ENCODE peak calls at places on chromosomes 3 and 15, in seven cellular contexts. E is IMR-90, I is heart left ventricle, K is cardiac muscle cell, P is ascending aorta, V is epithelial cell of proximal tubule, H is AG04449. F is an unnamed sample.

GRCh38 chr3:76436895-76437294 is 603.0 kb upstream of the ROBO2 start:
- DNase-seq in E (peak), I (no peak), K (no peak), P (no peak), V (no peak), H (peak), F (no peak)

GRCh38 chr3:112814256-112814655 is 32.4 kb downstream of the CD200R1L start:
- DNase-seq in E (peak), I (no peak), K (peak), P (no peak), V (peak), H (peak), F (peak)

GRCh38 chr3:52441122-52441771 is 3.7 kb downstream of the SEMA3G start:
- DNase-seq in E (no peak), I (no peak), K (no peak), P (no peak), V (no peak), H (no peak), F (no peak)

GRCh38 chr15:99732711-99733267 is 448 bp downstream of the LYSMD4 start:
- DNase-seq in E (no peak), I (no peak), K (peak), P (no peak), V (no peak), H (no peak), F (no peak)

GRCh38 chr3:127688416-127689265 is 15.9 kb downstream of the ABTB1 start:
- DNase-seq in E (peak), I (peak), K (no peak), P (no peak), V (no peak), H (no peak), F (no peak)

GRCh38 chr3:141384575-141384974 is 16.3 kb downstream of the ZBTB38 start:
- DNase-seq in E (no peak), I (no peak), K (no peak), P (no peak), V (no peak), H (no peak), F (no peak)

GRCh38 chr15:34642252-34642651 is 58.8 kb upstream of the GOLGA8B start:
- DNase-seq in E (no peak), I (no peak), K (no peak), P (no peak), V (no peak), H (no peak), F (no peak)

GRCh38 chr15:67409175-67409574 is 111.8 kb upstream of the C15orf61 start:
- DNase-seq in E (no peak), I (no peak), K (no peak), P (no peak), V (no peak), H (no peak), F (no peak)

GRCh38 chr3:193928354-193929209 is 207.4 kb upstream of the HES1 start:
- DNase-seq in E (no peak), I (no peak), K (no peak), P (no peak), V (no peak), H (no peak), F (no peak)

GRCh38 chr15:70034596-70034995 is 63.1 kb downstream of the TLE3 start:
- DNase-seq in E (no peak), I (no peak), K (no peak), P (no peak), V (no peak), H (no peak), F (no peak)

GRCh38 chr3:3191675-3192480 is 12.4 kb upstream of the CRBN start:
- DNase-seq in E (no peak), I (no peak), K (peak), P (no peak), V (no peak), H (no peak), F (no peak)

GRCh38 chr3:183220828-183221227 is 32.2 kb upstream of the B3GNT5 start:
- DNase-seq in E (no peak), I (no peak), K (no peak), P (no peak), V (no peak), H (no peak), F (no peak)

GRCh38 chr3:129542747-129543146 is 228 bp upstream of the H1-8 start:
- DNase-seq in E (no peak), I (no peak), K (no peak), P (no peak), V (no peak), H (no peak), F (no peak)

GRCh38 chr3:152853196-152853595 is 18.3 kb downstream of the P2RY1 start:
- DNase-seq in E (peak), I (no peak), K (no peak), P (no peak), V (no peak), H (no peak), F (no peak)

GRCh38 chr3:56915969-56916586 is 114.3 kb upstream of the ARHGEF3 start:
- DNase-seq in E (no peak), I (peak), K (peak), P (no peak), V (no peak), H (no peak), F (no peak)

GRCh38 chr3:10344147-10344943 is 23.4 kb upstream of the SEC13 start:
- DNase-seq in E (peak), I (no peak), K (peak), P (no peak), V (no peak), H (no peak), F (no peak)

GRCh38 chr15:49953421-49953820 is 165.6 kb downstream of the ATP8B4 start:
- DNase-seq in E (no peak), I (no peak), K (no peak), P (no peak), V (no peak), H (no peak), F (no peak)

GRCh38 chr3:137582484-137582883 is 181.6 kb upstream of the SOX14 start:
- DNase-seq in E (no peak), I (no peak), K (no peak), P (no peak), V (no peak), H (no peak), F (no peak)

GRCh38 chr3:81105761-81106160 is 655.7 kb downstream of the GBE1 start:
- DNase-seq in E (no peak), I (no peak), K (no peak), P (no peak), V (peak), H (no peak), F (no peak)

GRCh38 chr3:97954193-97954827 is 17.9 kb downstream of the RIOX2 start:
- DNase-seq in E (no peak), I (no peak), K (no peak), P (no peak), V (no peak), H (no peak), F (no peak)

GRCh38 chr3:150238043-150238802 is 169.9 kb upstream of the TSC22D2 start:
- DNase-seq in E (no peak), I (no peak), K (peak), P (no peak), V (no peak), H (no peak), F (no peak)

GRCh38 chr15:64938192-64938591 is 26.5 kb downstream of the ANKDD1A start:
- DNase-seq in E (peak), I (no peak), K (no peak), P (no peak), V (no peak), H (no peak), F (no peak)

GRCh38 chr3:119294889-119295769 is 946 bp downstream of the ARHGAP31 start:
- DNase-seq in E (peak), I (peak), K (peak), P (no peak), V (no peak), H (no peak), F (no peak)

GRCh38 chr3:58135712-58136543 is 74.8 kb downstream of the DNASE1L3 start:
- DNase-seq in E (no peak), I (peak), K (no peak), P (no peak), V (no peak), H (no peak), F (no peak)

GRCh38 chr15:75346796-75347221 is at the start of gene NEIL1:
- DNase-seq in E (no peak), I (no peak), K (no peak), P (no peak), V (no peak), H (no peak), F (no peak)

DNA sequence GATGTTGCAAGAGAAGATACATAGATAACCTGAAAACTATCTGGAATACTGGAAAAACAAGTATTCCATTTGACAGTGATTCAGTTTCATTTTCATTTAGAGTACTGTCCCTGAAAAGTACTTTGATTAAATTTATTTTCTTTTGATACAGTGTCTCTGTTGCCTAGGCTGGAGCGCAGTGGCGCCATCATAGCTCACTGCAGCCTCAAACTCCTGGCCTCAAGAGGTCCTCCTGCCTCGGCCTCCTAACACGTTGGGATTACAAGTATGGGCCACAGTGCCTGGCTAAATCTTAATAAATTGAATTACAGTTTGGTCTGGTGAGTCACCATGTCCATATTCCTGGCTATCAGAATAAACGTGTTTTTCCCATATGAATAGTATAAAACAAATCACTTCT is 1.6 kb upstream of the LEO1 start:
- DNase-seq in E (no peak), I (no peak), K (no peak), P (no peak), V (no peak), H (no peak), F (no peak)
- H3K4me3 ChIP-seq in E (no peak), I (no peak), K (no peak), P (no peak), V (no peak), H (no peak), F (no peak)

DNA sequence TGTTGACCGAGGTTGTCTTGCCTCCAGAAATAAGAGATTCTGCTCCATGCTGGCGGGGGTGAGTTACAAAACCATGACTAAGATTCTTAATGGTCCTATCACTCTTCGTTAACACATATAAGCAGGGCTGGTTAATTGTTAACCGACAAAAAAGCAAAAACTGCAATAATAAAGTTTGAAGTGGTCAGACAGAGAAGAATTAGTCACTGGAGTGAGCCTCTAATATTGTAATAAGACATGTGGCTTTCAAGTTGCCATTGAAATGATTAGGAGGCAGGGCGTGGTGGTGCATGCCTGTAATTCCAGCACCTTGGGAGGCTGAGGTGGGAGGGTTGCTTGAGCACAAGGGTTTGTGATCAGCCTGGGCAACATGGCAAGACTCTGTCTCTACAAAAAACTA is 78.4 kb upstream of the NR2F2 start:
- DNase-seq in E (no peak), I (no peak), K (no peak), P (no peak), V (peak), H (no peak), F (no peak)
- H3K4me3 ChIP-seq in E (no peak), I (no peak), K (no peak), P (no peak), V (no peak), H (no peak), F (no peak)

DNA sequence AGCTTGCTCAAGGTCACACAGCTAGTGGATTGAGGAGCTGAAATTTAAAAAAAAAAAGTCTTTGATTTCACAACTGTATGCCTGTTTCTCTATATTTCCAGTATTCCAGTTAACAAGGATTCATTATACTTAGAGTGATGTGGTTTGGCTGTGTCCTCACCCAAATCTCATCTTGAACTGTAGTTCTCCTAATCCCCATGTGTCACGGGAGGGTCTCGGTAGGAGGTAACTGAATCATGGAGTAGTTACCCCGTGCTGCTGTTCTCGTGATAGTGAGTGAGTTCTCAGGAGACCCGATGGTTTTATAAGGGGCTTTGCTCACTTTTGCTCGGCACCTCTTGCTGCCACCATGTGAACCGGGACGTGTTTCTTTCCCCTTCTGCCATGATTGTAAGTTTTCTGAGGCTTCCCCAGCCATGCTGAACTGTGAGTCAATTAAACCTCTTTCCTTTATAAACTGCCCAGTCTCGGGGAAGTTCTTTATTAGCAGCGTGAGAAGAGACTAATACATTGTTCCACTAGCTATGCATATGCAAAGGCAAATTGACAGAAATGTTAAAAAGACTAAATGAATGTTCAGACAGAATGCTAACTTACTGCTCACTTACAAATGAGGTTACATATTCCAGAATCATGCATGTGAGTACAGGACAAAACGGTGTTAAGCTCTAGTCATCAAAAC is 1101.9 kb downstream of the ROBO1 start:
- DNase-seq in E (no peak), I (no peak), K (no peak), P (no peak), V (no peak), H (no peak), F (no peak)
- H3K4me3 ChIP-seq in E (no peak), I (no peak), K (no peak), P (no peak), V (no peak), H (no peak), F (no peak)

GRCh38 chr3:123447749-123448502 is 964 bp downstream of the ADCY5 start:
- DNase-seq in E (no peak), I (peak), K (peak), P (no peak), V (no peak), H (no peak), F (no peak)
- H3K4me3 ChIP-seq in E (no peak), I (peak), K (peak), P (peak), V (peak), H (no peak), F (no peak)

GRCh38 chr3:125037498-125038150 is 18.2 kb downstream of the HEG1 start:
- DNase-seq in E (no peak), I (no peak), K (no peak), P (no peak), V (no peak), H (no peak), F (no peak)

GRCh38 chr3:125039897-125040175 is 16.0 kb downstream of the HEG1 start:
- DNase-seq in E (no peak), I (no peak), K (no peak), P (no peak), V (no peak), H (no peak), F (no peak)

GRCh38 chr3:125042725-125043406 is 12.9 kb downstream of the HEG1 start:
- DNase-seq in E (peak), I (peak), K (peak), P (no peak), V (no peak), H (no peak), F (no peak)

GRCh38 chr3:125035217-125035616 is 20.6 kb downstream of the HEG1 start:
- DNase-seq in E (no peak), I (no peak), K (no peak), P (no peak), V (no peak), H (no peak), F (no peak)

GRCh38 chr3:125039041-125039896 is 16.5 kb downstream of the HEG1 start:
- DNase-seq in E (no peak), I (no peak), K (no peak), P (no peak), V (no peak), H (no peak), F (no peak)
- H3K4me3 ChIP-seq in E (no peak), I (no peak), K (no peak), P (peak), V (no peak), H (no peak), F (no peak)

DNA sequence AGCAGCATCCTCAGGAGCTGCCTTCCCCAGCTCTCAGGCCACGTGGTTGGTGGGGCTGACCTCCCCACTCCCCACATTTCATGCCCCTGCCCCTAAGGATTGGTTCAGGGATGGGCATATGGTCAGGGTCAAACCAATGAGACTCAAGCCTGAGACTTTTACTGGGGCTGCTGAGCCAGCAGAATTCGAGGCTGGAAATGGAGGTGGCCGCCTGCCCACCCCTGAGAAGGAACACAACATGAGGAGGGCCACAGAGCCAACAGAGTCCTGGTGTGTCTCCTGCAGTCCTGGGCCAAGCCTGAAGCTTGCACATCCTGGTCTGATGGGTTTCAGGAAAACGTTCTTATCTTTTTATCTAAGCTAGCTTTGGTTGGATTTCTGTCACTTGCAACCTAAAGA is 5.9 kb downstream of the EHD4 start:
- DNase-seq in E (no peak), I (no peak), K (no peak), P (no peak), V (no peak), H (no peak), F (no peak)
- H3K4me3 ChIP-seq in E (no peak), I (no peak), K (no peak), P (no peak), V (no peak), H (no peak), F (no peak)

GRCh38 chr3:14517601-14518431 is 22.3 kb downstream of the GRIP2 start:
- DNase-seq in E (no peak), I (no peak), K (no peak), P (no peak), V (no peak), H (no peak), F (no peak)
- H3K4me3 ChIP-seq in E (no peak), I (no peak), K (no peak), P (no peak), V (no peak), H (no peak), F (no peak)

GRCh38 chr15:90497374-90497773 is 32.3 kb upstream of the CRTC3 start:
- DNase-seq in E (no peak), I (no peak), K (peak), P (no peak), V (no peak), H (no peak), F (no peak)

GRCh38 chr15:90493647-90494046 is 36.1 kb upstream of the CRTC3 start:
- DNase-seq in E (no peak), I (no peak), K (no peak), P (no peak), V (no peak), H (no peak), F (no peak)

GRCh38 chr15:90496791-90497190 is 32.9 kb upstream of the CRTC3 start:
- DNase-seq in E (peak), I (no peak), K (peak), P (no peak), V (no peak), H (no peak), F (no peak)

GRCh38 chr15:90497912-90498311 is 31.8 kb upstream of the CRTC3 start:
- DNase-seq in E (no peak), I (no peak), K (peak), P (no peak), V (no peak), H (no peak), F (no peak)

DNA sequence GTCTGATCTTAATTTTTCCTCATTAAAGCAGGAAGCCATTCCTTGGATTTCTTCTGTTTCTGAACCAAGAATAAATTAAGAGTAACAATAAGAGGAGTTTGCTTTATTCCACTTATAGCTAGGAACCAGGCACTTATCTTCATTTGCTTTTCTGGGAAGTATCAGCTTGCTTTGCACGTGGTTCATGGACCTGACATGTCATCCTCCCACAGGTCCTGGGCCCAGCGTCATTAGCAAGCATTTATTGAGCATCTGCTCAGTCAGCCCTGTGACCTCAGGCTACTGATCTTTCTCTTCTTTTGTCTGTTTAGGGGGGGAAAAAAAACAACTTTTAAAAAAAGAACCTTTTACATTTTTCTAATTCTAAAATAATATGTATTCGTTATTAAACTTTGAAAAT is 34.7 kb upstream of the CRTC3 start:
- DNase-seq in E (no peak), I (no peak), K (no peak), P (no peak), V (no peak), H (no peak), F (no peak)
- H3K4me3 ChIP-seq in E (no peak), I (no peak), K (no peak), P (no peak), V (no peak), H (no peak), F (no peak)

F was measured in BJ.